ENCODE peak calls at places on chromosomes 7 and 10, in ten cellular contexts. One of them, this sample, is unnamed.

GRCh38 chr10:73495884-73496674 is at the start of gene PPP3CB:
- DNase-seq in thyroid gland: peak; percentile 95
- DNase-seq in psoas muscle: peak; percentile 94
- DNase-seq in CD8-positive, alpha-beta T cell: peak; percentile 87
- DNase-seq in CD4-positive, alpha-beta T cell: peak; percentile 91
- DNase-seq in AG04450: peak; percentile 93
- DNase-seq in aorta: peak; percentile 96
- DNase-seq in Panc1: peak; percentile 81
- DNase-seq in GM23248: peak; percentile 96
- DNase-seq in small intestine: peak; percentile 95
- DNase-seq in this sample: peak; percentile 91

GRCh38 chr7:30923774-30924413 is 12.2 kb downstream of the AQP1 start:
- DNase-seq in CD4-positive, alpha-beta T cell: no peak
- DNase-seq in aorta: peak; percentile 67
- DNase-seq in GM23248: no peak
- DNase-seq in small intestine: no peak
- DNase-seq in CD8-positive, alpha-beta T cell: no peak
- DNase-seq in psoas muscle: no peak
- DNase-seq in Panc1: no peak
- DNase-seq in thyroid gland: no peak
- DNase-seq in AG04450: no peak
- DNase-seq in this sample: peak; percentile 3

GRCh38 chr10:23386052-23386451 is 41.5 kb upstream of the C10orf67 start:
- DNase-seq in small intestine: no peak
- DNase-seq in GM23248: no peak
- DNase-seq in CD4-positive, alpha-beta T cell: no peak
- DNase-seq in CD8-positive, alpha-beta T cell: no peak
- DNase-seq in thyroid gland: no peak
- DNase-seq in Panc1: no peak
- DNase-seq in psoas muscle: no peak
- DNase-seq in aorta: no peak
- DNase-seq in AG04450: no peak
- DNase-seq in this sample: no peak

GRCh38 chr7:28145090-28145626 is 35.4 kb downstream of the JAZF1 start:
- DNase-seq in Panc1: no peak
- DNase-seq in aorta: no peak
- DNase-seq in GM23248: no peak
- DNase-seq in CD4-positive, alpha-beta T cell: no peak
- DNase-seq in CD8-positive, alpha-beta T cell: no peak
- DNase-seq in AG04450: no peak
- DNase-seq in thyroid gland: no peak
- DNase-seq in small intestine: no peak
- DNase-seq in psoas muscle: no peak
- DNase-seq in this sample: no peak

GRCh38 chr7:148084138-148084537 is 506.4 kb upstream of the C7orf33 start:
- DNase-seq in psoas muscle: no peak
- DNase-seq in Panc1: peak; percentile 25
- DNase-seq in AG04450: no peak
- DNase-seq in CD8-positive, alpha-beta T cell: no peak
- DNase-seq in GM23248: peak; percentile 49
- DNase-seq in CD4-positive, alpha-beta T cell: no peak
- DNase-seq in thyroid gland: peak; percentile 86
- DNase-seq in small intestine: peak; percentile 19
- DNase-seq in aorta: no peak
- DNase-seq in this sample: no peak

GRCh38 chr10:77756319-77757232 is 119.0 kb upstream of the KCNMA1 start:
- DNase-seq in Panc1: peak; percentile 18
- DNase-seq in small intestine: peak; percentile 43
- DNase-seq in CD8-positive, alpha-beta T cell: no peak
- DNase-seq in aorta: no peak
- DNase-seq in CD4-positive, alpha-beta T cell: no peak
- DNase-seq in thyroid gland: peak; percentile 43
- DNase-seq in AG04450: peak; percentile 43
- DNase-seq in psoas muscle: no peak
- DNase-seq in GM23248: peak; percentile 86
- DNase-seq in this sample: no peak

GRCh38 chr7:155166673-155167370 is 96.7 kb downstream of the HTR5A start:
- DNase-seq in AG04450: peak; percentile 91
- DNase-seq in GM23248: peak; percentile 48
- DNase-seq in thyroid gland: no peak
- DNase-seq in CD4-positive, alpha-beta T cell: no peak
- DNase-seq in aorta: no peak
- DNase-seq in Panc1: peak; percentile 98
- DNase-seq in psoas muscle: peak; percentile 80
- DNase-seq in CD8-positive, alpha-beta T cell: no peak
- DNase-seq in small intestine: no peak
- DNase-seq in this sample: no peak

GRCh38 chr10:63722537-63722936 is 201.3 kb downstream of the REEP3 start:
- DNase-seq in Panc1: no peak
- DNase-seq in psoas muscle: peak; percentile 43
- DNase-seq in GM23248: peak; percentile 68
- DNase-seq in CD8-positive, alpha-beta T cell: no peak
- DNase-seq in small intestine: no peak
- DNase-seq in aorta: no peak
- DNase-seq in CD4-positive, alpha-beta T cell: no peak
- DNase-seq in AG04450: no peak
- DNase-seq in thyroid gland: peak; percentile 27
- DNase-seq in this sample: no peak

GRCh38 chr10:108899686-108900085 is 1023.6 kb downstream of the XPNPEP1 start:
- DNase-seq in CD4-positive, alpha-beta T cell: no peak
- DNase-seq in thyroid gland: no peak
- DNase-seq in GM23248: no peak
- DNase-seq in small intestine: no peak
- DNase-seq in aorta: no peak
- DNase-seq in psoas muscle: no peak
- DNase-seq in Panc1: no peak
- DNase-seq in CD8-positive, alpha-beta T cell: no peak
- DNase-seq in AG04450: no peak
- DNase-seq in this sample: no peak

GRCh38 chr10:108901766-108902365 is 1021.4 kb downstream of the XPNPEP1 start:
- DNase-seq in CD4-positive, alpha-beta T cell: no peak
- DNase-seq in AG04450: no peak
- DNase-seq in GM23248: peak; percentile 36
- DNase-seq in psoas muscle: no peak
- DNase-seq in small intestine: no peak
- DNase-seq in CD8-positive, alpha-beta T cell: no peak
- DNase-seq in thyroid gland: no peak
- DNase-seq in aorta: no peak
- DNase-seq in Panc1: no peak
- DNase-seq in this sample: no peak

GRCh38 chr10:108902491-108903250 is 1020.6 kb downstream of the XPNPEP1 start:
- DNase-seq in AG04450: no peak
- DNase-seq in thyroid gland: no peak
- DNase-seq in psoas muscle: no peak
- DNase-seq in GM23248: no peak
- DNase-seq in small intestine: no peak
- DNase-seq in Panc1: no peak
- DNase-seq in CD8-positive, alpha-beta T cell: no peak
- DNase-seq in aorta: no peak
- DNase-seq in CD4-positive, alpha-beta T cell: no peak
- DNase-seq in this sample: no peak

GRCh38 chr10:108905821-108906220 is 1017.5 kb downstream of the XPNPEP1 start:
- DNase-seq in aorta: no peak
- DNase-seq in AG04450: no peak
- DNase-seq in small intestine: no peak
- DNase-seq in psoas muscle: no peak
- DNase-seq in CD4-positive, alpha-beta T cell: no peak
- DNase-seq in Panc1: no peak
- DNase-seq in thyroid gland: no peak
- DNase-seq in CD8-positive, alpha-beta T cell: no peak
- DNase-seq in GM23248: no peak
- DNase-seq in this sample: no peak

GRCh38 chr10:108904163-108904878 is 1019.0 kb downstream of the XPNPEP1 start:
- DNase-seq in small intestine: no peak
- DNase-seq in thyroid gland: no peak
- DNase-seq in Panc1: no peak
- DNase-seq in AG04450: no peak
- DNase-seq in CD4-positive, alpha-beta T cell: no peak
- DNase-seq in GM23248: peak; percentile 48
- DNase-seq in aorta: no peak
- DNase-seq in psoas muscle: peak; percentile 40
- DNase-seq in CD8-positive, alpha-beta T cell: no peak
- DNase-seq in this sample: no peak
- H3K9me3 ChIP-seq in small intestine: no peaks in the 10 kb centered on the region
- H3K9me3 ChIP-seq in thyroid gland: no peaks in the 10 kb centered on the region
- H3K9me3 ChIP-seq in Panc1: no peaks in the 10 kb centered on the region
- H3K9me3 ChIP-seq in AG04450: no peaks in the 10 kb centered on the region
- H3K9me3 ChIP-seq in CD4-positive, alpha-beta T cell: no peaks in the 10 kb centered on the region
- H3K9me3 ChIP-seq in GM23248: no peaks in the 10 kb centered on the region
- H3K9me3 ChIP-seq in aorta: no peaks in the 10 kb centered on the region
- H3K9me3 ChIP-seq in psoas muscle: no peaks in the 10 kb centered on the region
- H3K9me3 ChIP-seq in CD8-positive, alpha-beta T cell: no peaks in the 10 kb centered on the region
- H3K9me3 ChIP-seq in this sample: no peaks in the 10 kb centered on the region

GRCh38 chr10:131822694-131823245 is 78.0 kb upstream of the PPP2R2D start:
- DNase-seq in psoas muscle: peak; percentile 35
- DNase-seq in aorta: peak; percentile 36
- DNase-seq in CD4-positive, alpha-beta T cell: no peak
- DNase-seq in Panc1: no peak
- DNase-seq in GM23248: no peak
- DNase-seq in AG04450: no peak
- DNase-seq in thyroid gland: no peak
- DNase-seq in CD8-positive, alpha-beta T cell: no peak
- DNase-seq in small intestine: no peak
- DNase-seq in this sample: no peak

GRCh38 chr10:131825960-131826650 is 74.7 kb upstream of the PPP2R2D start:
- DNase-seq in aorta: peak; percentile 44
- DNase-seq in psoas muscle: no peak
- DNase-seq in thyroid gland: no peak
- DNase-seq in AG04450: no peak
- DNase-seq in Panc1: no peak
- DNase-seq in small intestine: no peak
- DNase-seq in GM23248: no peak
- DNase-seq in CD8-positive, alpha-beta T cell: no peak
- DNase-seq in CD4-positive, alpha-beta T cell: no peak
- DNase-seq in this sample: no peak

GRCh38 chr10:131824371-131825149 is 76.2 kb upstream of the PPP2R2D start:
- DNase-seq in Panc1: no peak
- DNase-seq in CD4-positive, alpha-beta T cell: no peak
- DNase-seq in CD8-positive, alpha-beta T cell: no peak
- DNase-seq in AG04450: no peak
- DNase-seq in small intestine: no peak
- DNase-seq in thyroid gland: no peak
- DNase-seq in aorta: peak; percentile 69
- DNase-seq in GM23248: no peak
- DNase-seq in psoas muscle: peak; percentile 44
- DNase-seq in this sample: no peak

GRCh38 chr10:131822013-131822693 is 78.7 kb upstream of the PPP2R2D start:
- DNase-seq in GM23248: no peak
- DNase-seq in Panc1: no peak
- DNase-seq in psoas muscle: peak; percentile 27
- DNase-seq in thyroid gland: no peak
- DNase-seq in CD8-positive, alpha-beta T cell: no peak
- DNase-seq in CD4-positive, alpha-beta T cell: no peak
- DNase-seq in aorta: peak; percentile 75
- DNase-seq in small intestine: no peak
- DNase-seq in AG04450: no peak
- DNase-seq in this sample: no peak

GRCh38 chr10:131825150-131825907 is 75.5 kb upstream of the PPP2R2D start:
- DNase-seq in psoas muscle: no peak
- DNase-seq in CD8-positive, alpha-beta T cell: no peak
- DNase-seq in small intestine: no peak
- DNase-seq in thyroid gland: no peak
- DNase-seq in GM23248: peak; percentile 2
- DNase-seq in CD4-positive, alpha-beta T cell: no peak
- DNase-seq in Panc1: no peak
- DNase-seq in aorta: no peak
- DNase-seq in AG04450: no peak
- DNase-seq in this sample: no peak
- H3K9me3 ChIP-seq in psoas muscle: no peaks in the 10 kb centered on the region
- H3K9me3 ChIP-seq in CD8-positive, alpha-beta T cell: no peaks in the 10 kb centered on the region
- H3K9me3 ChIP-seq in small intestine: no peaks in the 10 kb centered on the region
- H3K9me3 ChIP-seq in thyroid gland: no peaks in the 10 kb centered on the region
- H3K9me3 ChIP-seq in GM23248: no peaks in the 10 kb centered on the region
- H3K9me3 ChIP-seq in CD4-positive, alpha-beta T cell: no peaks in the 10 kb centered on the region
- H3K9me3 ChIP-seq in Panc1: no peaks in the 10 kb centered on the region
- H3K9me3 ChIP-seq in aorta: no peaks in the 10 kb centered on the region
- H3K9me3 ChIP-seq in AG04450: peaks cover 59% of the 10 kb centered on the region
- H3K9me3 ChIP-seq in this sample: no peaks in the 10 kb centered on the region

GRCh38 chr7:55382251-55382650 is 17.1 kb downstream of the LANCL2 start:
- DNase-seq in CD8-positive, alpha-beta T cell: no peak
- DNase-seq in aorta: no peak
- DNase-seq in thyroid gland: no peak
- DNase-seq in Panc1: no peak
- DNase-seq in CD4-positive, alpha-beta T cell: no peak
- DNase-seq in AG04450: no peak
- DNase-seq in psoas muscle: no peak
- DNase-seq in small intestine: no peak
- DNase-seq in GM23248: no peak
- DNase-seq in this sample: no peak

GRCh38 chr7:55381696-55382095 is 16.6 kb downstream of the LANCL2 start:
- DNase-seq in Panc1: no peak
- DNase-seq in AG04450: no peak
- DNase-seq in psoas muscle: no peak
- DNase-seq in CD4-positive, alpha-beta T cell: no peak
- DNase-seq in CD8-positive, alpha-beta T cell: no peak
- DNase-seq in GM23248: no peak
- DNase-seq in small intestine: no peak
- DNase-seq in thyroid gland: no peak
- DNase-seq in aorta: no peak
- DNase-seq in this sample: no peak

GRCh38 chr7:55387062-55387965 is 22.2 kb downstream of the LANCL2 start:
- DNase-seq in aorta: no peak
- DNase-seq in AG04450: no peak
- DNase-seq in Panc1: no peak
- DNase-seq in CD4-positive, alpha-beta T cell: no peak
- DNase-seq in small intestine: no peak
- DNase-seq in GM23248: no peak
- DNase-seq in psoas muscle: no peak
- DNase-seq in CD8-positive, alpha-beta T cell: no peak
- DNase-seq in thyroid gland: no peak
- DNase-seq in this sample: no peak

GRCh38 chr7:55381187-55381586 is 16.1 kb downstream of the LANCL2 start:
- DNase-seq in small intestine: no peak
- DNase-seq in GM23248: no peak
- DNase-seq in psoas muscle: no peak
- DNase-seq in aorta: no peak
- DNase-seq in CD8-positive, alpha-beta T cell: no peak
- DNase-seq in Panc1: no peak
- DNase-seq in AG04450: no peak
- DNase-seq in CD4-positive, alpha-beta T cell: no peak
- DNase-seq in thyroid gland: no peak
- DNase-seq in this sample: no peak

GRCh38 chr7:55386541-55386940 is 21.4 kb downstream of the LANCL2 start:
- DNase-seq in small intestine: no peak
- DNase-seq in thyroid gland: no peak
- DNase-seq in aorta: no peak
- DNase-seq in GM23248: no peak
- DNase-seq in CD4-positive, alpha-beta T cell: no peak
- DNase-seq in Panc1: no peak
- DNase-seq in AG04450: no peak
- DNase-seq in CD8-positive, alpha-beta T cell: no peak
- DNase-seq in psoas muscle: no peak
- DNase-seq in this sample: no peak
- H3K9me3 ChIP-seq in small intestine: no peaks in the 10 kb centered on the region
- H3K9me3 ChIP-seq in thyroid gland: no peaks in the 10 kb centered on the region
- H3K9me3 ChIP-seq in aorta: no peaks in the 10 kb centered on the region
- H3K9me3 ChIP-seq in GM23248: no peaks in the 10 kb centered on the region
- H3K9me3 ChIP-seq in CD4-positive, alpha-beta T cell: peaks cover 20% of the 10 kb centered on the region
- H3K9me3 ChIP-seq in Panc1: peaks cover 35% of the 10 kb centered on the region
- H3K9me3 ChIP-seq in AG04450: peaks cover 28% of the 10 kb centered on the region
- H3K9me3 ChIP-seq in CD8-positive, alpha-beta T cell: no peaks in the 10 kb centered on the region
- H3K9me3 ChIP-seq in psoas muscle: no peaks in the 10 kb centered on the region
- H3K9me3 ChIP-seq in this sample: peaks cover 2% of the 10 kb centered on the region

DNA sequence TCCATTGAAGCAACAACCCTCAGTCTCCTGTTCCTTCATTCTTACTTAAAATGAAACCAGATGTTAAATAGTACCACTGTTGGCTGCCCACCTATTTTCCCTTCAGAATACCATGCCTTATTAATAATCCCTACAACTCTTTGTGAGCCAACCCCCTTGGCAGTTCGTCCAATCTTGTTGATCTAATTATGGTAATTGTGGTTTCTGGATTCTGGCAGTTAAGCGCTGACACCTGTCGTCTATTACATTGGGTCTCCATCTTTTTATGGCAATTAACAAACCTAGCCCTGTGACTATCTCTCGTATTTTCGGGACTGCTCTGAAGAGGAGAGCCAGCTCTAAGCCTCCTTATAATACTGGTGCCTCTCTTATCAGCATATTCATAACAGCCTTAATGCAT is 432.0 kb downstream of the ATRNL1 start:
- DNase-seq in aorta: no peak
- DNase-seq in psoas muscle: no peak
- DNase-seq in thyroid gland: no peak
- DNase-seq in GM23248: no peak
- DNase-seq in AG04450: no peak
- DNase-seq in Panc1: no peak
- DNase-seq in small intestine: no peak
- DNase-seq in CD8-positive, alpha-beta T cell: no peak
- DNase-seq in CD4-positive, alpha-beta T cell: no peak
- DNase-seq in this sample: no peak
- H3K9me3 ChIP-seq in aorta: peaks cover 3% of the 10 kb centered on the region
- H3K9me3 ChIP-seq in psoas muscle: no peaks in the 10 kb centered on the region
- H3K9me3 ChIP-seq in thyroid gland: no peaks in the 10 kb centered on the region
- H3K9me3 ChIP-seq in GM23248: no peaks in the 10 kb centered on the region
- H3K9me3 ChIP-seq in AG04450: no peaks in the 10 kb centered on the region
- H3K9me3 ChIP-seq in Panc1: no peaks in the 10 kb centered on the region
- H3K9me3 ChIP-seq in small intestine: no peaks in the 10 kb centered on the region
- H3K9me3 ChIP-seq in CD8-positive, alpha-beta T cell: no peaks in the 10 kb centered on the region
- H3K9me3 ChIP-seq in CD4-positive, alpha-beta T cell: peaks cover 6% of the 10 kb centered on the region
- H3K9me3 ChIP-seq in this sample: no peaks in the 10 kb centered on the region